ENCODE peak calls at places on chromosomes 7 and 10, in six cellular contexts. L is A549, H is GM23338, M is HCT116, C is Panc1, Y is HepG2. O is an unnamed sample.

GRCh38 chr10:97738616-97739015 is 1.7 kb downstream of the ZFYVE27 start:
- DNase-seq in L (no peak), H (no peak), M (no peak), C (no peak), Y (no peak), O (no peak)

GRCh38 chr10:106560925-106561640 is 603.4 kb downstream of the SORCS1 start:
- DNase-seq in L (no peak), H (no peak), M (no peak), C (no peak), Y (no peak), O (no peak)

GRCh38 chr10:62323751-62324150 is 50.4 kb upstream of the ZNF365 start:
- DNase-seq in L (no peak), H (no peak), M (no peak), C (no peak), Y (no peak), O (no peak)

GRCh38 chr7:40717242-40717641 is 582.4 kb downstream of the SUGCT start:
- DNase-seq in L (peak), H (peak), M (peak), C (no peak), Y (peak), O (no peak)

GRCh38 chr7:105932835-105933477 is 30.1 kb upstream of the CDHR3 start:
- DNase-seq in L (no peak), H (peak), M (no peak), C (no peak), Y (no peak), O (no peak)

GRCh38 chr7:70389752-70390151 is 742.2 kb upstream of the GALNT17 start:
- DNase-seq in L (no peak), H (no peak), M (no peak), C (no peak), Y (no peak), O (no peak)

GRCh38 chr7:157411580-157411979 is 74.8 kb downstream of the DNAJB6 start:
- DNase-seq in L (no peak), H (peak), M (no peak), C (no peak), Y (no peak), O (no peak)

GRCh38 chr7:142523821-142524460 is 225.3 kb upstream of the PRSS1 start:
- DNase-seq in L (no peak), H (no peak), M (no peak), C (no peak), Y (no peak), O (no peak)

GRCh38 chr10:115051216-115051615 is 41.9 kb upstream of the ATRNL1 start:
- DNase-seq in L (no peak), H (no peak), M (no peak), C (no peak), Y (peak), O (no peak)

GRCh38 chr7:44884553-44885393 is 557 bp downstream of the PURB start:
- DNase-seq in L (peak), H (peak), M (no peak), C (no peak), Y (no peak), O (peak)

GRCh38 chr7:106883627-106884026 is 18.5 kb downstream of the PIK3CG start:
- DNase-seq in L (no peak), H (no peak), M (no peak), C (no peak), Y (no peak), O (no peak)

GRCh38 chr7:96388620-96389383 is 66.9 kb upstream of the SLC25A13 start:
- DNase-seq in L (peak), H (peak), M (no peak), C (peak), Y (no peak), O (no peak)

GRCh38 chr10:110802551-110803238 is 69.0 kb upstream of the PDCD4 start:
- DNase-seq in L (no peak), H (no peak), M (no peak), C (no peak), Y (peak), O (peak)

GRCh38 chr10:68231106-68231901 is 609 bp downstream of the ATOH7 start:
- DNase-seq in L (peak), H (peak), M (peak), C (peak), Y (peak), O (peak)

GRCh38 chr7:74143383-74143782 is 30.8 kb upstream of the EIF4H start:
- DNase-seq in L (no peak), H (no peak), M (no peak), C (no peak), Y (no peak), O (no peak)

GRCh38 chr7:100696123-100696521 is 2.1 kb upstream of the GIGYF1 start:
- DNase-seq in L (no peak), H (no peak), M (no peak), C (no peak), Y (no peak), O (no peak)

DNA sequence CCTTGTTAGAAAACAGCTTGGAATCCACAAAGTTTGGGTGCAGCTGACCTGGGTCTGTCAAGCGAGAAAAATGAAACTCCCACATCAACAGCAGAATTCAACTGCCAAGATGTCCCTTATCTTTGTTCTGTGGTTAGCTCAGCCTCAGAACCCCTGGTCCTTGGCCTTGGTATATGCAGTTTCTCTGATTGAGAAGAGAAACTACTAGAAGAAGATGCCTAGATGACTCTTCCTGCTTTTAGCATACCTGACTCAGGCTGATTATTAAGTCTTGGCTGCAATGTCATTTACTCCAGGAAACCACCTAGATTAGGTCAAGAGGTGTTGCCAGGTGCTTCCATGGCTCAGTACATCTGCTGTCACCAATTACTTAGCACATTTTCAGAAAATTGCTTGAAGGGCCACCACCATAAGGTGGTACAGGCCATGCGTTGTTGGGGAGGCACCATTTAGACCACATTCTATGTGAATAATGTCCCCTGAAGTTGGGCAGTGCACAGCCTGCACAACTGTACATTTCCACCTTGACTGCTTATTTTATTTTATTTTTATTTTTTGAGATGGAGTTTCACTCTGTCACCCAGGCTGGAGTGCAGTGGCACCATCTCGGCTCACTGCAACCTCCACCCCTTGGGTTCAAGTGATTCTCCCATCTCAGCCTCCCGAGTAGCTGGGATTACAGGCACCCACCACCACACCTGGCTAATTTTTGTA is 59.4 kb upstream of the ZNF438 start:
- DNase-seq in L (no peak), H (no peak), M (no peak), C (no peak), Y (no peak), O (no peak)
- TF ChIP-seq REST in L (no peak), H (no peak), M (no peak), C (no peak), Y (no peak), O (no peak)

GRCh38 chr10:119919823-119920222 is 27.3 kb downstream of the SEC23IP start:
- DNase-seq in L (no peak), H (no peak), M (no peak), C (no peak), Y (no peak), O (no peak)
- TF ChIP-seq REST in L (no peak), H (no peak), M (no peak), C (no peak), Y (no peak), O (no peak)

GRCh38 chr7:4202954-4203353 is 479.1 kb upstream of the FOXK1 start:
- DNase-seq in L (no peak), H (peak), M (no peak), C (no peak), Y (no peak), O (no peak)

GRCh38 chr7:4202154-4202553 is 479.9 kb upstream of the FOXK1 start:
- DNase-seq in L (no peak), H (no peak), M (no peak), C (no peak), Y (no peak), O (no peak)

GRCh38 chr7:4201566-4201965 is 480.5 kb upstream of the FOXK1 start:
- DNase-seq in L (no peak), H (no peak), M (no peak), C (no peak), Y (no peak), O (no peak)

GRCh38 chr7:4198301-4198700 is 483.8 kb upstream of the FOXK1 start:
- DNase-seq in L (no peak), H (no peak), M (no peak), C (no peak), Y (no peak), O (no peak)

GRCh38 chr7:4200546-4201094 is 481.5 kb upstream of the FOXK1 start:
- DNase-seq in L (no peak), H (no peak), M (no peak), C (no peak), Y (no peak), O (no peak)
- TF ChIP-seq REST in L (no peak), H (no peak), M (no peak), C (no peak), Y (no peak), O (no peak)

DNA sequence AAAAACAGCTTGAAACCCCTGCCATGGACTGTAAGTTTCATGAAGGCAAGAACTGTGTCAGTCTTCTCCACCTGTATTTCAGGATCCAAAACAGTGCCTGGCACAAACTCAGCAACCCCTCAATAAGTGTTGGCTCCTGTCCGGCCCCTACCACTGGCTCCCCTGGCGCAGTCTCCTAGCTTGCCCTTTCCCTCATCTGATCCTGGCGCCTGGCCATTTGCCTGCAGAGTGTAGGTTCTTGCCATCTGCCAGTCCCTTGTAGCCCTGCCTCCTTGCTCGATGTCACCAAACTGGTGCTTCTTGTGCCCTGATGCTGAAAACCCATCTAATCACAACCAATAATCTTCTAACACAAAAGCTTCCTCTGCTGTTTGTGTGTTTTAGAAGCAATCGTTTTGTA is 60.4 kb downstream of the LGI1 start:
- DNase-seq in L (no peak), H (no peak), M (no peak), C (no peak), Y (no peak), O (no peak)
- TF ChIP-seq REST in L (no peak), H (no peak), M (no peak), C (no peak), Y (no peak), O (no peak)

O was measured in HL-60.